ENCODE peak calls at places on chromosomes 11 and 22, in seven cellular contexts. Q, V, X, C, H, B and K are unnamed samples.

GRCh38 chr11:80843266-80843974 is 1402.6 kb upstream of the TENM4 start:
- DNase-seq in Q (no peak), V (no peak), B (no peak), X (no peak), H (no peak), C (no peak), K (no peak)

GRCh38 chr11:45671246-45672171 is 6.1 kb upstream of the CHST1 start:
- DNase-seq in C (no peak), H (no peak), Q (no peak), B (no peak), X (no peak), V (no peak), K (peak; percentile 35)

GRCh38 chr11:59572091-59572490 is 43.5 kb downstream of the OSBP start:
- DNase-seq in X (no peak), V (no peak), B (no peak), C (no peak), H (no peak), Q (no peak), K (no peak)

GRCh38 chr11:15911377-15912044 is 444.8 kb downstream of the SOX6 start:
- DNase-seq in X (no peak), V (peak; percentile 74), B (peak; percentile 60), C (no peak), H (no peak), Q (no peak), K (no peak)

GRCh38 chr22:50684986-50685385 is 12.4 kb downstream of the SHANK3 start:
- DNase-seq in B (peak; percentile 11), Q (peak; percentile 1), C (peak; percentile 13), X (no peak), H (no peak), V (peak; percentile 39), K (peak; percentile 92)

GRCh38 chr22:49481651-49482399 is 345.8 kb downstream of the BRD1 start:
- DNase-seq in C (no peak), B (no peak), V (no peak), X (no peak), Q (peak; percentile 30), H (no peak), K (no peak)

GRCh38 chr22:47748887-47749286 is 986.4 kb downstream of the TBC1D22A start:
- DNase-seq in B (no peak), C (no peak), X (no peak), V (no peak), H (no peak), Q (no peak), K (no peak)

GRCh38 chr11:17683378-17684161 is 35.8 kb upstream of the MYOD1 start:
- DNase-seq in V (peak; percentile 66), X (peak; percentile 42), Q (no peak), C (no peak), B (peak; percentile 53), H (no peak), K (no peak)

GRCh38 chr11:101126551-101127347 is 2.9 kb downstream of the PGR start:
- DNase-seq in Q (peak; percentile 58), H (peak; percentile 26), B (peak; percentile 45), C (no peak), V (no peak), X (no peak), K (peak; percentile 79)

GRCh38 chr11:32290783-32291182 is 144.6 kb downstream of the WT1 start:
- DNase-seq in B (no peak), H (no peak), Q (no peak), X (peak; percentile 71), C (no peak), V (no peak), K (no peak)

GRCh38 chr11:27673979-27674663 is 26.1 kb downstream of the BDNF start:
- DNase-seq in Q (no peak), C (peak; percentile 45), X (no peak), V (no peak), H (no peak), B (no peak), K (no peak)

GRCh38 chr11:47391077-47391583 is 12.8 kb upstream of the SPI1 start:
- DNase-seq in Q (no peak), V (no peak), X (no peak), H (no peak), B (no peak), C (no peak), K (peak; percentile 47)

GRCh38 chr11:112179601-112180000 is 4.3 kb downstream of the BCO2 start:
- DNase-seq in V (no peak), H (peak; percentile 60), B (no peak), C (no peak), Q (no peak), X (no peak), K (peak; percentile 71)

GRCh38 chr11:65183201-65183891 is 1.6 kb downstream of the CAPN1 start:
- DNase-seq in H (no peak), B (no peak), Q (no peak), X (no peak), V (no peak), C (no peak), K (peak; percentile 73)

GRCh38 chr11:36041988-36042606 is 98.2 kb downstream of the LDLRAD3 start:
- DNase-seq in B (no peak), Q (no peak), V (no peak), C (no peak), X (no peak), H (no peak), K (no peak)

GRCh38 chr11:102120006-102120405 is 9.8 kb downstream of the YAP1 start:
- DNase-seq in C (no peak), B (peak; percentile 66), H (no peak), V (peak; percentile 41), Q (peak; percentile 26), X (peak; percentile 86), K (no peak)

GRCh38 chr11:65206441-65206841 is 24.7 kb downstream of the CAPN1 start:
- DNase-seq in V (no peak), H (no peak), X (no peak), Q (no peak), C (no peak), B (no peak), K (no peak)

GRCh38 chr22:39236321-39237275 is 8.2 kb downstream of the PDGFB start:
- DNase-seq in H (peak; percentile 95), C (no peak), Q (no peak), X (no peak), V (no peak), B (no peak), K (peak; percentile 88)

GRCh38 chr11:44205836-44206235 is 104.1 kb downstream of the ALX4 start:
- DNase-seq in C (no peak), X (no peak), H (no peak), Q (no peak), V (no peak), B (no peak), K (no peak)

GRCh38 chr11:2997406-2997805 is 5.3 kb upstream of the NAP1L4 start:
- DNase-seq in X (no peak), V (no peak), B (no peak), Q (no peak), C (no peak), H (no peak), K (no peak)

GRCh38 chr22:38817196-38817595 is 23.3 kb upstream of the DNAL4 start:
- DNase-seq in X (no peak), B (no peak), H (no peak), C (no peak), V (no peak), Q (no peak), K (peak; percentile 64)

GRCh38 chr11:117180020-117180419 is 1.5 kb downstream of the SIDT2 start:
- DNase-seq in C (peak; percentile 15), Q (no peak), X (no peak), H (no peak), B (no peak), V (no peak), K (peak; percentile 69)

GRCh38 chr11:121367434-121367833 is 74.9 kb downstream of the SC5D start:
- DNase-seq in V (peak; percentile 4), H (peak; percentile 81), B (peak; percentile 31), X (no peak), Q (no peak), C (no peak), K (peak; percentile 44)

GRCh38 chr22:44406581-44407403 is 91.2 kb downstream of the RTL6 start:
- DNase-seq in V (peak; percentile 12), Q (no peak), X (no peak), C (no peak), H (no peak), B (no peak), K (peak; percentile 82)

GRCh38 chr11:123509737-123510578 is 79.9 kb downstream of the GRAMD1B start:
- DNase-seq in C (peak; percentile 84), Q (peak; percentile 85), B (peak; percentile 58), X (no peak), V (peak; percentile 91), H (no peak), K (peak; percentile 92)
- H2AFZ ChIP-seq in C (peak overlapping the region; percentile 58), Q (no peak overlapping the region), B (no peak overlapping the region), X (no peak overlapping the region), V (peak overlapping the region; percentile 90), H (no peak overlapping the region), K (no peak overlapping the region)

GRCh38 chr11:12979928-12980689 is 29.0 kb upstream of the RASSF10 start:
- DNase-seq in V (no peak), Q (no peak), B (no peak), X (peak; percentile 3), H (no peak), C (no peak), K (no peak)
- H2AFZ ChIP-seq in V (no peak overlapping the region), Q (peak overlapping the region; percentile 89), B (no peak overlapping the region), X (no peak overlapping the region), H (no peak overlapping the region), C (no peak overlapping the region), K (no peak overlapping the region)

DNA sequence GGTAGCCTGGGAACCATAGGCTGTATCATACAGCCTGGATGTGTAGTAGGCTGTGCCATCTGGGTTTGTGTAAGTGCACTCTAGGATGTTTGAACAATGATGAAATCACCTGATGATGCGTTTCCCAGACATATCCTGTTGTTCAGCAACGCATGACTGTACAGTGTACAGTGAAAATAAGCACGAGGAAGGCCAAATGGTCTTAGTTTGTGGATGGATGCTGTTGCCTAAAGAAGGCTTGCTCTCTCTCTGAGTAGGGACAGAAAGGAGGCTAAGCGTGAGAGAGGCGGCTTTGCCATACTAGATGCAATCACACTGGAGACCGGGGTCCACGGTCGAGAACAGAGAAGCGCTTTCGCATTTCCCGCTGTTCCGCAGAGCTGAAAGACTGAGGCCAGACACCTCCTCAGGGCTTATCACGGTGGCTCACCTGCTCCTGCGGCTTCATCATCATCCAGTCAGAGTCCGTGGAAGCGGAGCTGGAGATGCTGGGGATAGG is 27.6 kb upstream of the APLP2 start:
- DNase-seq in B (peak; percentile 87), H (no peak), V (peak; percentile 99), X (peak; percentile 85), Q (no peak), C (no peak), K (peak; percentile 98)
- H2AFZ ChIP-seq in B (peak overlapping the region; percentile 19), H (no peak overlapping the region), V (peak overlapping the region; percentile 79), X (no peak overlapping the region), Q (no peak overlapping the region), C (no peak overlapping the region), K (no peak overlapping the region)

DNA sequence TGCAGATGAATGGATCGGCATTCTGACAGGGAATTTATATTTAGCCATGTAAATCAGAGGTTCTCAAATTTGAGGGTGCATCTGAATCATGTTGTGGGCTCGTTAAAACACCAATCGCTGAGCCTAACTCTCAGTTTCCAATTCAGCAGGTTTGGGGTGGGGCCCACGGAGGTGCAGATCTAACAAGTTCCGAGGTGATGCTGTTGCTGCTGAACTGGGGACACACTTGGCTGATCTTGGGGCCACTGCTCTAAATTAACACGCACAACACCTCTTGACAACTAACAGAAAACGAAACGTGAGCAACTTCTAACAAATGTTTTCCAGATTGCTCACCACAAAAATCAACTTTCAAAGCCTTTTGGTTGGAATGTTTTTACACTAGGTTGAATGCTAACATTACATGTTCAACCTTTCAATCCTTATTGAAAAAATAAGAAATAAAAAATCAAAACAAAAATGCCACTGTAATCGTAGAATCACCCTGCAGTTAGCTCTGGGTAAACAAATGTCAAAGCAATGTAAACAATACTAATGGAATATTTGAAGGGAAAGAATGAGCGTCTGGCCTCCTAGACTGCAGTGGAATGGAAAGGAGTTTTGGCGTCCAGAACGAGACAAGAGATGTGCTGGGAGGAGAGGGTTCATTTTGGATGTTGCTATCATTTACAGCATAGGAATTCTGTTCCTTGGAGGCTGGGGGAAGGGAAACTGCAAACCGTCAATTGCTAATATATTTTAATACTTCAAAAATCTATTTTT is 68.3 kb upstream of the SLC6A5 start:
- DNase-seq in C (no peak), V (no peak), X (no peak), Q (no peak), H (no peak), B (no peak), K (no peak)
- H2AFZ ChIP-seq in C (no peak overlapping the region), V (no peak overlapping the region), X (no peak overlapping the region), Q (no peak overlapping the region), H (peak overlapping the region; percentile 27), B (no peak overlapping the region), K (no peak overlapping the region)